ENCODE peak calls at places on chromosomes 16 and 17, in five cellular contexts. U is spleen, E is left ventricle myocardium inferior, V is stomach, C is keratinocyte. M is an unnamed sample.

GRCh38 chr16:49755291-49755611 is 100.7 kb downstream of the ZNF423 start:
- DNase-seq in C (no peak), V (no peak), U (no peak), E (no peak), M (peak)

GRCh38 chr17:37278247-37278894 is 97.4 kb upstream of the C17orf78 start:
- DNase-seq in V (no peak), E (no peak), U (no peak), C (no peak), M (no peak)

GRCh38 chr17:65783845-65784334 is 222.4 kb upstream of the AXIN2 start:
- DNase-seq in E (no peak), C (no peak), V (no peak), U (no peak), M (peak)

GRCh38 chr16:54430491-54431030 is 144.0 kb upstream of the IRX3 start:
- DNase-seq in V (no peak), U (no peak), C (no peak), E (no peak), M (peak)

GRCh38 chr17:56125830-56126819 is 27.1 kb upstream of the ANKFN1 start:
- DNase-seq in U (no peak), V (no peak), C (no peak), E (no peak), M (peak)

GRCh38 chr16:11412965-11413887 is 68.0 kb downstream of the RMI2 start:
- DNase-seq in U (no peak), V (no peak), C (no peak), E (no peak), M (no peak)

GRCh38 chr17:67139784-67140665 is 95.7 kb downstream of the CACNG1 start:
- DNase-seq in U (no peak), C (no peak), E (no peak), V (no peak), M (peak)

GRCh38 chr16:15450624-15451023 is 16.2 kb downstream of the BMERB1 start:
- DNase-seq in U (no peak), E (peak), V (no peak), C (no peak), M (peak)

GRCh38 chr16:49019826-49020401 is 261.7 kb downstream of the CBLN1 start:
- DNase-seq in E (no peak), V (no peak), C (no peak), U (no peak), M (no peak)

GRCh38 chr17:67293251-67294203 is 48.5 kb upstream of the HELZ start:
- DNase-seq in V (peak), C (no peak), E (peak), U (peak), M (peak)

GRCh38 chr17:16909472-16909871 is 62.4 kb downstream of the TNFRSF13B start:
- DNase-seq in V (peak), E (no peak), U (peak), C (no peak), M (no peak)

GRCh38 chr16:28321700-28322411 is 29.5 kb downstream of the SBK1 start:
- DNase-seq in U (no peak), E (no peak), C (no peak), V (no peak), M (peak)

GRCh38 chr17:40553694-40554534 is 11.4 kb downstream of the CCR7 start:
- DNase-seq in V (peak), C (no peak), E (peak), U (peak), M (peak)

GRCh38 chr16:75461575-75461974 is 2.9 kb downstream of the TMEM170A start:
- DNase-seq in E (no peak), C (no peak), U (no peak), V (no peak), M (no peak)

GRCh38 chr17:40322417-40323315 is 13.7 kb downstream of the RARA start:
- DNase-seq in E (peak), C (no peak), U (peak), V (peak), M (peak)

GRCh38 chr17:77203846-77204245 is 63.1 kb downstream of the SEC14L1 start:
- DNase-seq in U (no peak), C (no peak), E (no peak), V (no peak), M (no peak)

GRCh38 chr17:36149296-36149820 is 27.1 kb downstream of the TBC1D3B start:
- DNase-seq in C (no peak), E (peak), U (no peak), V (no peak), M (peak)

GRCh38 chr17:17466511-17466910 is 10.3 kb upstream of the MED9 start:
- DNase-seq in U (no peak), V (no peak), C (no peak), E (no peak), M (no peak)

GRCh38 chr16:89700649-89701424 is 668 bp downstream of the SPATA2L start:
- DNase-seq in U (peak), V (peak), E (no peak), C (no peak), M (no peak)

GRCh38 chr17:71472809-71473789 is 647.7 kb upstream of the SOX9 start:
- DNase-seq in V (no peak), C (peak), U (no peak), E (no peak), M (peak)

GRCh38 chr16:14306485-14307058 is 235.5 kb downstream of the MRTFB start:
- DNase-seq in E (no peak), V (no peak), U (no peak), C (no peak), M (no peak)

GRCh38 chr17:19410875-19411291 is at the start of gene RNF112:
- DNase-seq in U (no peak), V (no peak), E (peak), C (no peak), M (peak)

GRCh38 chr16:85825326-85825725 is 25.8 kb downstream of the COX4I1 start:
- DNase-seq in U (no peak), V (no peak), C (no peak), E (no peak), M (no peak)

GRCh38 chr17:39114744-39115534 is 36.5 kb downstream of the PLXDC1 start:
- DNase-seq in U (no peak), E (no peak), C (no peak), V (no peak), M (peak)

GRCh38 chr17:82959990-82960418 is 119.4 kb upstream of the METRNL start:
- DNase-seq in U (peak), C (no peak), E (peak), V (peak), M (no peak)

GRCh38 chr16:74745926-74746325 is 28.7 kb downstream of the FA2H start:
- DNase-seq in U (no peak), E (no peak), V (no peak), C (no peak), M (no peak)

GRCh38 chr16:81609323-81609892 is 164.8 kb downstream of the CMIP start:
- DNase-seq in E (no peak), C (no peak), U (no peak), V (no peak), M (no peak)
- H3K4me3 ChIP-seq in E (no peak), C (no peak), U (no peak), V (no peak), M (no peak)

GRCh38 chr17:57948555-57949420 is 6.4 kb downstream of the CUEDC1 start:
- DNase-seq in V (no peak), E (no peak), U (no peak), C (peak), M (peak)
- TF ChIP-seq CTCF in V (no peak), E (no peak), U (no peak), C (peak), M (peak)

DNA sequence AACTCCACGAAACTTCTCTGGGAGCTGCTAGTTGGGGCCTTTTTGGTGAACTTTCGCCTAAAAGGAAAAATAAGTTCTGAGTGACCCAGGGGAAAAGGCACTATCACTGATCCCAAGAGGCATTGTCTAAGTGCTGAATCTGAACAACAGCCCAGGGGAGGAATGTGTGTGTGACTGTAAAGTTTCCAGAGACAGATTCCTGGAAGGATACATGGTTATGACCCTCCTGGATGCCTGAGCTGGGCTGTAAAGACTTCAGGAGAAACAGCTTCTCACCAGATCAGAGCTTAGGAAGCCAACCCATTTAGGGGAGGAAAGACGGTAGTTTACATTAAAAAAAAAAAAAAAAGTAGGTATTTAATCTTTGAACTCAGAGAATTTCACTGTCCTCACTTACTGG is 20.2 kb downstream of the HIGD1B start:
- DNase-seq in E (no peak), U (no peak), V (no peak), C (no peak), M (peak)
- H3K4me3 ChIP-seq in E (no peak), U (no peak), V (no peak), C (no peak), M (no peak)

GRCh38 chr17:6853764-6854442 is 22.4 kb upstream of the TEKT1 start:
- DNase-seq in U (no peak), V (no peak), C (no peak), E (no peak), M (no peak)
- TF ChIP-seq CTCF in U (no peak), V (no peak), C (peak), E (peak), M (peak)

DNA sequence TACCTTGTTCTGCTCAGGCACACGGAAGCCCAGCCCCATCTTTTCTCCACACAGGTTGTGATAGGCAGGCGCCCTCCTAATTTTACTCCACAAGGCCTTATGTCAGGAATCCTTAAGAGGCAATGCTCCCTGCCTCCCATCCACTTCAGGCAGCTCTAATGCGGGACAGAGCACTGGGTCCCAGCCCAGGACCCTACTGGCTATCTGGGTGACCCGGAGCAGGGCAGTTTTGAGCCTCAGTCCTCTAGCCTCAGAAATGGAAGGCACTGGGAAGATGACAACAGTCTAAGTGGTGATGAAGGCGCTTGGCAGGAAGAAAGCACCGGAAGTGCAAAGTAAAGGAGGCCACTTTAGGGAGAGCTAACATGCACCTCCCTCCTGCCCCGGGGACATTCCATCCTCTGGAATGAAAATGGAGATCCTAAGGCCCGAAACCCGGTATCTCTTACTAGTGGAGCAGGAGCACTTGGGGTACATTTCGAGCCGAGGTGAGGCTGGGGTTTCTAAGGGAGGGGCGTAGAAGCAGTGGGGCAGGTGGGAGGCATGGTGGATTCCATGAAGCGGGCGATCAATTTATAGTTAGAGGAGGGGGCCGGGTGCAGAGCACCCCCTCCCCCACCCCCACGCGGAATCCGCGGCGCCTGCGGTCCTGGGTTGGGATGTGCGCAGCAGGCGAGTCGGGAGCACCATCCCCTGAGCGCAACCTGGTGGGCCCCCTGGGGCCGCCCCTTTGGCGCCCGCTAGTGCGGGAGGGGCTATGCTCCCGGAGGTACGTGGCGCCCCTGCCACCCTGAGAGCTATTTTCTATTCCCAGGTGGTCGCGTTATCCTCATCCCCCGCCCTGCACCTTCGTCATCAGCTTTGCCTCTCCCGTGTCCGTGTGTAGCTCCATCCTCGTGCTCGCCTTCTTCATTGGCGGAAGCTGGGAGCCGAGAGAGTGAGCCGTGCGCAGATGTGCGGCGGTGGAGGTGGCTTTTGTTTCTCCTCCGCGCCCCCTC is 4.9 kb downstream of the MT1F start:
- DNase-seq in V (no peak), U (no peak), E (no peak), C (no peak), M (no peak)
- H3K4me3 ChIP-seq in V (peak), U (peak), E (peak), C (no peak), M (no peak)